ENCODE peak calls at places on chromosomes 1 and 21, in nine cellular contexts. L, X, Q, P, H, M, Y, I and W are unnamed samples. For H3K9me3, the result is how much of the 10 kb centered on the place peaks cover.

GRCh38 chr1:157993179-157994080 is at the start of gene KIRREL1:
- DNase-seq in Q (peak), M (peak), I (peak), P (peak), X (no peak), Y (peak), H (no peak), L (peak), W (no peak)

GRCh38 chr1:82179162-82179561 is 378.4 kb downstream of the ADGRL2 start:
- DNase-seq in X (no peak), I (no peak), Q (no peak), H (no peak), M (no peak), L (no peak), Y (no peak), P (no peak), W (no peak)

GRCh38 chr1:204544321-204544720 is 28.1 kb downstream of the MDM4 start:
- DNase-seq in I (no peak), Y (no peak), H (no peak), P (no peak), Q (no peak), X (no peak), M (no peak), L (no peak), W (no peak)

GRCh38 chr1:11448375-11449085 is 30.4 kb upstream of the DISP3 start:
- DNase-seq in P (no peak), I (no peak), L (no peak), Y (no peak), X (no peak), Q (no peak), H (no peak), M (no peak), W (no peak)

GRCh38 chr1:47587891-47588582 is 150.2 kb downstream of the FOXD2 start:
- DNase-seq in H (peak), X (peak), P (no peak), Y (peak), I (no peak), Q (no peak), M (no peak), L (no peak), W (no peak)

GRCh38 chr1:229005556-229005955 is 265.4 kb upstream of the RAB4A start:
- DNase-seq in L (no peak), X (no peak), Q (no peak), Y (no peak), M (no peak), I (no peak), P (no peak), H (no peak), W (no peak)

GRCh38 chr1:212858461-212859265 is 588 bp downstream of the FLVCR1 start:
- DNase-seq in X (no peak), H (no peak), Q (peak), M (peak), I (peak), Y (peak), P (peak), L (peak), W (no peak)

GRCh38 chr21:44402323-44403105 is 49.1 kb downstream of the TRPM2 start:
- DNase-seq in Q (no peak), P (no peak), H (no peak), X (peak), L (peak), Y (no peak), I (no peak), M (peak), W (no peak)

GRCh38 chr1:76826072-76826827 is 41.0 kb upstream of the ST6GALNAC5 start:
- DNase-seq in Y (peak), M (no peak), I (no peak), L (no peak), X (no peak), P (no peak), H (no peak), Q (no peak), W (no peak)

GRCh38 chr1:156707486-156708244 is 2.3 kb upstream of the CRABP2 start:
- DNase-seq in Q (no peak), M (no peak), L (no peak), P (no peak), I (no peak), Y (no peak), X (no peak), H (no peak), W (no peak)

GRCh38 chr1:209490013-209490412 is 93.5 kb upstream of the CAMK1G start:
- DNase-seq in L (no peak), Y (no peak), I (peak), P (no peak), M (no peak), Q (no peak), X (no peak), H (no peak), W (no peak)

GRCh38 chr1:192550922-192551534 is 24.5 kb upstream of the RGS1 start:
- DNase-seq in I (peak), P (no peak), H (no peak), L (no peak), X (no peak), M (no peak), Y (no peak), Q (no peak), W (no peak)

GRCh38 chr1:4476394-4476793 is 178.0 kb upstream of the AJAP1 start:
- DNase-seq in H (no peak), Y (no peak), L (no peak), M (no peak), I (no peak), Q (no peak), P (no peak), X (no peak), W (no peak)
- H3K9me3 ChIP-seq in H (under half), Y (under half), L (under half), M (under half), I (under half), Q (under half), P (under half), X (under half), W (under half)

GRCh38 chr21:36883532-36884486 is 82.7 kb downstream of the HLCS start:
- DNase-seq in X (peak), Q (no peak), P (no peak), M (no peak), H (no peak), L (no peak), I (peak), Y (no peak), W (no peak)
- H3K9me3 ChIP-seq in X (under half), Q (under half), P (under half), M (under half), H (under half), L (under half), I (under half), Y (under half), W (under half)

GRCh38 chr1:32953495-32953894 is 11.1 kb downstream of the RNF19B start:
- DNase-seq in X (no peak), Y (no peak), M (no peak), H (no peak), P (no peak), Q (no peak), I (peak), L (no peak), W (no peak)
- H3K9me3 ChIP-seq in X (under half), Y (under half), M (under half), H (under half), P (under half), Q (under half), I (under half), L (under half), W (under half)

GRCh38 chr1:224820341-224820740 is 109.1 kb upstream of the DNAH14 start:
- DNase-seq in I (no peak), Y (no peak), Q (no peak), X (no peak), H (no peak), P (no peak), M (no peak), L (no peak), W (no peak)
- H3K9me3 ChIP-seq in I (under half), Y (under half), Q (under half), X (under half), H (under half), P (under half), M (under half), L (under half), W (under half)

GRCh38 chr1:248596615-248597014 is 885 bp downstream of the OR2T10 start:
- DNase-seq in M (no peak), H (no peak), Y (no peak), Q (no peak), X (no peak), I (peak), L (no peak), P (no peak), W (no peak)
- H3K9me3 ChIP-seq in M (under half), H (under half), Y (under half), Q (under half), X (under half), I (under half), L (under half), P (under half), W (under half)